ENCODE peak calls at places on chromosomes 16 and 17, in five cellular contexts. J is ureter, W is AG09309, K is brain microvascular endothelial cell, S is heart left ventricle. U is an unnamed sample.

GRCh38 chr17:1324201-1324750 is 44.8 kb downstream of the TRARG1 start:
- DNase-seq in J (no peak), W (no peak), K (no peak), S (no peak), U (no peak)

GRCh38 chr16:10728035-10728462 is 15.6 kb upstream of the NUBP1 start:
- DNase-seq in J (no peak), W (no peak), K (no peak), S (peak), U (no peak)

GRCh38 chr17:17732892-17733670 is 51.8 kb downstream of the RAI1 start:
- DNase-seq in J (no peak), W (no peak), K (peak), S (no peak), U (no peak)

GRCh38 chr16:47731252-47731651 is 270.1 kb downstream of the PHKB start:
- DNase-seq in J (no peak), W (peak), K (peak), S (no peak), U (no peak)

GRCh38 chr16:9666834-9667480 is 515.3 kb downstream of the GRIN2A start:
- DNase-seq in J (no peak), W (no peak), K (no peak), S (no peak), U (no peak)

GRCh38 chr16:22660441-22661160 is 149.9 kb downstream of the NPIPB5 start:
- DNase-seq in J (no peak), W (no peak), K (no peak), S (no peak), U (no peak)

GRCh38 chr16:83994087-83994486 is 26.0 kb downstream of the NECAB2 start:
- DNase-seq in J (no peak), W (peak), K (peak), S (no peak), U (peak)

GRCh38 chr16:25487888-25488287 is 203.9 kb upstream of the HS3ST4 start:
- DNase-seq in J (no peak), W (no peak), K (no peak), S (no peak), U (no peak)

GRCh38 chr17:9132291-9132690 is 111.0 kb downstream of the NTN1 start:
- DNase-seq in J (no peak), W (no peak), K (no peak), S (no peak), U (no peak)

GRCh38 chr16:47492428-47493357 is 31.6 kb downstream of the PHKB start:
- DNase-seq in J (peak), W (no peak), K (peak), S (peak), U (peak)

GRCh38 chr16:56450275-56450889 is 750 bp downstream of the NUDT21 start:
- DNase-seq in J (no peak), W (no peak), K (no peak), S (no peak), U (no peak)

GRCh38 chr16:14133907-14134306 is 62.8 kb downstream of the MRTFB start:
- DNase-seq in J (no peak), W (no peak), K (no peak), S (no peak), U (no peak)

GRCh38 chr17:72411124-72411563 is 290.3 kb downstream of the SOX9 start:
- DNase-seq in J (no peak), W (no peak), K (no peak), S (no peak), U (no peak)